ENCODE peak calls at places on chromosomes 6 and 20, in eight cellular contexts. R, Z, F, H, W, Y, S and M are unnamed samples.

GRCh38 chr6:31065556-31065955 is 46.8 kb downstream of the C6orf15 start:
- DNase-seq in W (no peak), Y (no peak), S (no peak), R (no peak), H (no peak), Z (no peak), F (no peak), M (no peak)

GRCh38 chr6:43115365-43115764 is 39.3 kb downstream of the PTK7 start:
- DNase-seq in Z (no peak), W (no peak), S (no peak), Y (no peak), R (no peak), F (peak), H (no peak), M (no peak)

GRCh38 chr6:45830441-45831139 is 185.1 kb downstream of the CLIC5 start:
- DNase-seq in W (peak), H (no peak), Z (no peak), S (no peak), R (no peak), Y (peak), F (peak), M (no peak)

GRCh38 chr20:58699246-58700107 is 6.9 kb downstream of the NPEPL1 start:
- DNase-seq in W (no peak), F (no peak), Y (no peak), R (no peak), S (no peak), Z (no peak), H (no peak), M (no peak)

GRCh38 chr6:15628499-15629131 is 34.2 kb downstream of the DTNBP1 start:
- DNase-seq in W (peak), S (peak), Z (peak), Y (peak), H (no peak), R (no peak), F (peak), M (no peak)

GRCh38 chr20:47568837-47569410 is 67.2 kb downstream of the NCOA3 start:
- DNase-seq in S (no peak), R (no peak), H (no peak), Y (no peak), W (no peak), Z (no peak), F (no peak), M (no peak)

GRCh38 chr20:25149986-25150385 is 45.5 kb upstream of the ENTPD6 start:
- DNase-seq in W (no peak), H (no peak), R (no peak), Z (no peak), F (no peak), S (no peak), Y (no peak), M (no peak)

GRCh38 chr6:31460361-31461025 is 37.5 kb upstream of the MICB start:
- DNase-seq in Z (no peak), W (no peak), R (no peak), F (no peak), H (no peak), Y (no peak), S (no peak), M (no peak)

GRCh38 chr6:166780284-166780683 is 153.2 kb upstream of the RPS6KA2 start:
- DNase-seq in H (no peak), Z (no peak), S (no peak), Y (no peak), F (no peak), R (no peak), W (no peak), M (no peak)

GRCh38 chr6:692858-693736 is at the start of gene EXOC2:
- DNase-seq in R (peak), Z (no peak), W (peak), F (peak), H (peak), Y (peak), S (peak), M (peak)

GRCh38 chr6:166025149-166025898 is 142.3 kb downstream of the TBXT start:
- DNase-seq in Z (no peak), F (peak), Y (no peak), H (no peak), S (no peak), W (peak), R (no peak), M (no peak)